ENCODE peak calls at places on chromosomes 5 and 9, in five cellular contexts. One of them, this sample, is unnamed.

GRCh38 chr5:66415208-66415607 is 181.0 kb upstream of the MAST4 start:
- DNase-seq in A549: peak; percentile 4
- DNase-seq in fibroblast of pulmonary artery: peak; percentile 79
- DNase-seq in IMR-90: no peak
- DNase-seq in transverse colon: no peak
- DNase-seq in this sample: peak; percentile 15

GRCh38 chr9:114413909-114414308 is 26.1 kb upstream of the AKNA start:
- DNase-seq in IMR-90: peak; percentile 88
- DNase-seq in transverse colon: no peak
- DNase-seq in fibroblast of pulmonary artery: peak; percentile 24
- DNase-seq in A549: no peak
- DNase-seq in this sample: peak; percentile 50

GRCh38 chr9:111744363-111744762 is 50.4 kb downstream of the SHOC1 start:
- DNase-seq in fibroblast of pulmonary artery: no peak
- DNase-seq in IMR-90: no peak
- DNase-seq in A549: no peak
- DNase-seq in transverse colon: no peak
- DNase-seq in this sample: no peak

GRCh38 chr5:175659546-175660248 is 1.8 kb downstream of the HRH2 start:
- DNase-seq in transverse colon: no peak
- DNase-seq in A549: no peak
- DNase-seq in IMR-90: no peak
- DNase-seq in fibroblast of pulmonary artery: no peak
- DNase-seq in this sample: no peak

GRCh38 chr5:96990102-96990501 is 54.2 kb downstream of the LNPEP start:
- DNase-seq in A549: no peak
- DNase-seq in IMR-90: no peak
- DNase-seq in transverse colon: no peak
- DNase-seq in fibroblast of pulmonary artery: no peak
- DNase-seq in this sample: no peak

GRCh38 chr9:35490155-35490909 is 421 bp downstream of the RUSC2 start:
- DNase-seq in transverse colon: peak; percentile 8
- DNase-seq in fibroblast of pulmonary artery: no peak
- DNase-seq in A549: no peak
- DNase-seq in IMR-90: no peak
- DNase-seq in this sample: no peak

GRCh38 chr5:5291357-5291756 is 131.1 kb upstream of the ICE1 start:
- DNase-seq in fibroblast of pulmonary artery: no peak
- DNase-seq in A549: no peak
- DNase-seq in IMR-90: no peak
- DNase-seq in transverse colon: no peak
- DNase-seq in this sample: peak; percentile 11

GRCh38 chr9:124037790-124038189 is 26.2 kb downstream of the LHX2 start:
- DNase-seq in IMR-90: no peak
- DNase-seq in A549: peak; percentile 39
- DNase-seq in fibroblast of pulmonary artery: no peak
- DNase-seq in transverse colon: no peak
- DNase-seq in this sample: no peak

GRCh38 chr9:131405429-131405828 is 11.5 kb downstream of the PRRC2B start:
- DNase-seq in A549: no peak
- DNase-seq in IMR-90: peak; percentile 75
- DNase-seq in fibroblast of pulmonary artery: peak; percentile 63
- DNase-seq in transverse colon: no peak
- DNase-seq in this sample: peak; percentile 52

GRCh38 chr9:76729116-76729515 is 35.1 kb upstream of the PCA3 start:
- DNase-seq in transverse colon: no peak
- DNase-seq in IMR-90: no peak
- DNase-seq in fibroblast of pulmonary artery: no peak
- DNase-seq in A549: no peak
- DNase-seq in this sample: no peak

GRCh38 chr9:77215874-77216273 is 38.5 kb downstream of the VPS13A start:
- DNase-seq in transverse colon: no peak
- DNase-seq in fibroblast of pulmonary artery: peak; percentile 41
- DNase-seq in A549: peak; percentile 37
- DNase-seq in IMR-90: peak; percentile 55
- DNase-seq in this sample: peak; percentile 27

GRCh38 chr9:89916001-89916635 is 311.3 kb downstream of the GADD45G start:
- DNase-seq in IMR-90: no peak
- DNase-seq in transverse colon: no peak
- DNase-seq in A549: no peak
- DNase-seq in fibroblast of pulmonary artery: no peak
- DNase-seq in this sample: no peak

GRCh38 chr9:77420641-77421040 is 227.5 kb downstream of the GNA14 start:
- DNase-seq in IMR-90: no peak
- DNase-seq in fibroblast of pulmonary artery: no peak
- DNase-seq in transverse colon: no peak
- DNase-seq in A549: no peak
- DNase-seq in this sample: no peak

GRCh38 chr9:114238919-114239879 is 83.7 kb upstream of the ORM1 start:
- DNase-seq in IMR-90: peak; percentile 66
- DNase-seq in transverse colon: no peak
- DNase-seq in A549: peak; percentile 21
- DNase-seq in fibroblast of pulmonary artery: peak; percentile 47
- DNase-seq in this sample: peak; percentile 79

GRCh38 chr9:133058550-133059320 is 3.0 kb upstream of the CEL start:
- DNase-seq in A549: no peak
- DNase-seq in transverse colon: no peak
- DNase-seq in fibroblast of pulmonary artery: no peak
- DNase-seq in IMR-90: no peak
- DNase-seq in this sample: no peak

GRCh38 chr5:133696782-133697507 is 84.6 kb upstream of the FSTL4 start:
- DNase-seq in IMR-90: no peak
- DNase-seq in A549: no peak
- DNase-seq in fibroblast of pulmonary artery: no peak
- DNase-seq in transverse colon: no peak
- DNase-seq in this sample: no peak

GRCh38 chr9:83081846-83082245 is 18.9 kb upstream of the RASEF start:
- DNase-seq in IMR-90: no peak
- DNase-seq in A549: no peak
- DNase-seq in transverse colon: no peak
- DNase-seq in fibroblast of pulmonary artery: no peak
- DNase-seq in this sample: no peak

GRCh38 chr5:157855404-157855994 is 3.4 kb downstream of the CLINT1 start:
- DNase-seq in A549: peak; percentile 83
- DNase-seq in transverse colon: peak; percentile 63
- DNase-seq in IMR-90: peak; percentile 67
- DNase-seq in fibroblast of pulmonary artery: peak; percentile 79
- DNase-seq in this sample: peak; percentile 70

GRCh38 chr5:163342301-163342700 is 95.1 kb upstream of the CCNG1 start:
- DNase-seq in IMR-90: no peak
- DNase-seq in A549: no peak
- DNase-seq in transverse colon: no peak
- DNase-seq in fibroblast of pulmonary artery: no peak
- DNase-seq in this sample: no peak

GRCh38 chr9:76646249-76646648 is 118.0 kb upstream of the PCA3 start:
- DNase-seq in IMR-90: no peak
- DNase-seq in fibroblast of pulmonary artery: peak; percentile 22
- DNase-seq in A549: no peak
- DNase-seq in transverse colon: peak; percentile 62
- DNase-seq in this sample: peak; percentile 35

DNA sequence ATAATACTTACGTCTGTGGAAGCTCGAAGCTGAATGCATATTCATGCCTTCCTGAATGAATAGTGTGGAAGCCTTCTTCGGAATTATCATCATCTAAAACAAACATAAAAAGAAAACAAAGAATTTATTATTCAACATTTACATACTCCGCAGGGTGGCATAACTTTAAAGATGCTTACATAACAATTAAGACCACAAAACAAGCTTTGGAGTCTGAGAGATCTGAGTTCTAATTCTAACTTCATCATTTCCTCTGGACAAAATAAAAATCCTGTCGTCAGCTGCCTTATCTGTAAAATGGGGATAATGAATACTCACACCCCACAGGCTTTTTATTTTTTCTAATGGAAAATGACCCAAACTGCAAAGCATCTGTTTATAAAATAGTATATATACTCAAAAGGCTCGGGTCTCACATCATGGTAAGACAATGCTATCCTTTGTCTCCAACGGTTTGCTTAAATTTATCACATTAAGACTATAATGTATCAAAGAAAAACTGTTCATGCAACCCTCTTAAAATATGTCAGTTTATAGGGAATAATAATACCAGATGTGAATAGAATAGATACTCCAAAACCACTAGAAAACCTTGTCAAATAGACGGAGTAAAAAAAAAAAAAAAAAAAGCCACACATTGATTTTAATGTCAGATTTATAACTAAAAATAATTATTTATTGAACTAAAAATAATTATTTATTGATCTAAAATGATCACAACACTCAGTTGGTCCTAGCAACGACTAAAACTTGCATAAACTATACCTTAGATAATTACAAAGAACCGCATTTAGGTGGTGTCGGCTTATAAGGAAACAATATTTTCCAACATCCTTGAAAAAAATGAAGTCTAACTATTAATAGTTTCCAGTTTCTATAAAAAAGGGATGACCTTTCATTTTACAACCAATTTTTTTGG is 4.2 kb downstream of the ARRDC3 start:
- DNase-seq in A549: no peak
- DNase-seq in fibroblast of pulmonary artery: no peak
- DNase-seq in IMR-90: no peak
- DNase-seq in transverse colon: no peak
- DNase-seq in this sample: no peak
- TF ChIP-seq CTCF in A549: no peak
- TF ChIP-seq CTCF in fibroblast of pulmonary artery: no peak
- TF ChIP-seq CTCF in IMR-90: no peak
- TF ChIP-seq CTCF in transverse colon: no peak
- TF ChIP-seq CTCF in this sample: no peak

GRCh38 chr9:94656190-94656589 is 16.9 kb upstream of the FBP1 start:
- DNase-seq in IMR-90: no peak
- DNase-seq in A549: no peak
- DNase-seq in fibroblast of pulmonary artery: peak; percentile 11
- DNase-seq in transverse colon: peak; percentile 63
- DNase-seq in this sample: no peak
- H3K4me3 ChIP-seq in IMR-90: no peak overlapping the region
- H3K4me3 ChIP-seq in A549: no peak overlapping the region
- H3K4me3 ChIP-seq in fibroblast of pulmonary artery: no peak overlapping the region
- H3K4me3 ChIP-seq in transverse colon: peak overlapping the region; percentile 5
- H3K4me3 ChIP-seq in this sample: no peak overlapping the region

DNA sequence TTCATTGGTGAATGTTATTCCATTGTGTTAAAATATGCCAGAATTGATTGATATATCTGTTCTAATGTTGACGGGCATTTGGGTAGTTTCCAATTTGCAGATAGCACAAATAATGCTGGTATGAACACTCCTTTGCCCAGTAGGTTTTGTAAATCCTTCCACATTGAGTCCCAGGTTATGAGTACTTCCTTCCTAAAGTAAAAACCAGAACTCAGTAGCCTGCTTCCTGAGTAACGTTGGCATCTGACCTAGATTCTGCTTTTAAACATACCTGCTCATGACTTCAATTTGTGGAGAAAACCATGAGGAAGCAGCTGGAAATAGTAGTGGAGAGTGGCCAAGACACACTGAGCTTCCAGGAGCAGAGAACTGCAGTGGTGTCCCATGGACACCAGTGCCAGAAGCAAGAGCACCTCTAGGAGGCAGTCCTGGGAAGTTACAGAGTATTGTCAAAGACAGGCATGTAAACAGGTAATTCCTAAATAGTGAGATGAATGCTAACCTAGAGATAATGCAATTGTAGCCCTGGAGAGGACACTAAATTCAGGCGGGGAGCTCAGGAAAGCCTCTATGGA is 24.3 kb upstream of the RASGRF2 start:
- DNase-seq in transverse colon: no peak
- DNase-seq in IMR-90: no peak
- DNase-seq in A549: no peak
- DNase-seq in fibroblast of pulmonary artery: no peak
- DNase-seq in this sample: no peak
- TF ChIP-seq CTCF in transverse colon: no peak
- TF ChIP-seq CTCF in IMR-90: peak; percentile 5
- TF ChIP-seq CTCF in A549: no peak
- TF ChIP-seq CTCF in fibroblast of pulmonary artery: peak; percentile 8
- TF ChIP-seq CTCF in this sample: peak; percentile 10

GRCh38 chr5:7850241-7850532 is 746 bp downstream of the CFAP90 start:
- DNase-seq in IMR-90: no peak
- DNase-seq in A549: no peak
- DNase-seq in fibroblast of pulmonary artery: no peak
- DNase-seq in transverse colon: no peak
- DNase-seq in this sample: no peak

GRCh38 chr5:7851617-7852289 is 820 bp upstream of the CFAP90 start:
- DNase-seq in IMR-90: no peak
- DNase-seq in fibroblast of pulmonary artery: no peak
- DNase-seq in A549: no peak
- DNase-seq in transverse colon: no peak
- DNase-seq in this sample: no peak

GRCh38 chr5:7851240-7851592 is 283 bp upstream of the CFAP90 start:
- DNase-seq in fibroblast of pulmonary artery: no peak
- DNase-seq in transverse colon: no peak
- DNase-seq in A549: no peak
- DNase-seq in IMR-90: no peak
- DNase-seq in this sample: no peak

GRCh38 chr5:7849531-7850240 is 1.2 kb downstream of the CFAP90 start:
- DNase-seq in fibroblast of pulmonary artery: no peak
- DNase-seq in IMR-90: no peak
- DNase-seq in A549: peak; percentile 16
- DNase-seq in transverse colon: no peak
- DNase-seq in this sample: no peak

DNA sequence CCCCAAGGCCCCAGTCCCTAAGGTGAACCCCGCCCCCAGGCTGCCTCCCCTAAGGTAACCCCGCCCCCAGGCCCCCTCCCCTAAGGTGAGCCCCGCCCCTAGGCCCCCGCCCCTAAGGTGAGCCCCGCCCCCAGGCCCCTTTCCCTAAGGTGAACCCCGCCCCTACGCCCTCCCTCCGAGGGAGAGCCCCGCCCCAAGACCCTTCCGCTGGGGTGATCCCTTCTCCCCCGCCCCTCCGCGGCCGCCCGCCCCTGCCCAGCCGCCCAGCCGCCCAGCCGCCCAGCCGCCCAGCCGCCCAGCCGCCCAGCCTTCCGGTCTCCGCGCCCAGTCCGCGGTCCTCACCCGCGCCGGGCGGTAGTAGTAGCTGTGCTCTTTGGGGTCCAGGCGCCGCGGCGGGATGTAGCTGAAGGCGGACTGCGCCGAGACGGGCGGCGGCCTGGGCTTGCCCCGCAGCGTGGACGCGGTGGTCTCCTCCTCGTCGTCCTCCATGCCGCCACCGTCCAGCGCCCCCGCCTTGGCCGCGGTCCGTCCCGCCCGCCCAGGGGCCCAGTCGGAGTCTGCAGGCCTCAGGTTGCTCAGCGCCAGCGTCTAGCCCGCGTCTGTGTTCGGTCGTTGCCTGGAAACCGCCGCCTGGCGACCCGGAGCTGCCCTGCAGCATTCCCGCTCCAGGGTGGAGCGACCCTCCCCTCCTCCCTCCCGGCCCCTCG is at the start of gene CFAP90:
- DNase-seq in transverse colon: peak; percentile 26
- DNase-seq in IMR-90: peak; percentile 30
- DNase-seq in fibroblast of pulmonary artery: peak; percentile 54
- DNase-seq in A549: peak; percentile 43
- DNase-seq in this sample: peak; percentile 35
- H3K4me3 ChIP-seq in transverse colon: peak within 1 kb of the TSS; percentile 57
- H3K4me3 ChIP-seq in IMR-90: peak within 1 kb of the TSS; percentile 58
- H3K4me3 ChIP-seq in fibroblast of pulmonary artery: peak within 1 kb of the TSS; percentile 51
- H3K4me3 ChIP-seq in A549: peak within 1 kb of the TSS; percentile 64
- H3K4me3 ChIP-seq in this sample: peak within 1 kb of the TSS; percentile 25

GRCh38 chr5:61010759-61011460 is 65.9 kb downstream of the NDUFAF2 start:
- DNase-seq in IMR-90: peak; percentile 13
- DNase-seq in transverse colon: no peak
- DNase-seq in A549: peak; percentile 40
- DNase-seq in fibroblast of pulmonary artery: peak; percentile 30
- DNase-seq in this sample: peak; percentile 34
- TF ChIP-seq CTCF in IMR-90: peak; percentile 46
- TF ChIP-seq CTCF in transverse colon: no peak
- TF ChIP-seq CTCF in A549: peak; percentile 22
- TF ChIP-seq CTCF in fibroblast of pulmonary artery: peak; percentile 32
- TF ChIP-seq CTCF in this sample: peak; percentile 43

GRCh38 chr5:34655354-34655991 is 655 bp upstream of the RAI14 start:
- DNase-seq in A549: peak; percentile 74
- DNase-seq in IMR-90: peak; percentile 90
- DNase-seq in fibroblast of pulmonary artery: peak; percentile 79
- DNase-seq in transverse colon: peak; percentile 51
- DNase-seq in this sample: peak; percentile 76
- H3K4me3 ChIP-seq in A549: peak overlapping the region; percentile 85
- H3K4me3 ChIP-seq in IMR-90: peak overlapping the region; percentile 99
- H3K4me3 ChIP-seq in fibroblast of pulmonary artery: peak overlapping the region; percentile 86
- H3K4me3 ChIP-seq in transverse colon: peak overlapping the region; percentile 90
- H3K4me3 ChIP-seq in this sample: peak overlapping the region; percentile 79